ENCODE peak calls at places on chromosome 7, in eight cellular contexts. Z, H, V, Y, O, R, U and X are unnamed samples.

GRCh38 chr7:30168800-30169584 is 34.2 kb downstream of the MTURN start:
- DNase-seq in Z (no peak), H (no peak), V (no peak), Y (peak), O (no peak), R (no peak), U (no peak), X (no peak)

GRCh38 chr7:27166475-27167169 is 1.3 kb upstream of the HOXA9 start:
- DNase-seq in Z (no peak), H (no peak), V (no peak), Y (no peak), O (no peak), R (no peak), U (no peak), X (no peak)

GRCh38 chr7:143882611-143883078 is 19.3 kb downstream of the TCAF1 start:
- DNase-seq in Z (peak), H (peak), V (no peak), Y (no peak), O (peak), R (peak), U (no peak), X (peak)

GRCh38 chr7:75969704-75970498 is 24.5 kb downstream of the TMEM120A start:
- DNase-seq in Z (no peak), H (no peak), V (no peak), Y (no peak), O (no peak), R (no peak), U (no peak), X (no peak)

GRCh38 chr7:46554688-46555422 is 633.8 kb upstream of the IGFBP3 start:
- DNase-seq in Z (no peak), H (no peak), V (no peak), Y (no peak), O (no peak), R (no peak), U (no peak), X (no peak)

GRCh38 chr7:134378562-134378961 is 61.8 kb upstream of the SLC35B4 start:
- DNase-seq in Z (no peak), H (no peak), V (no peak), Y (no peak), O (no peak), R (no peak), U (no peak), X (no peak)

GRCh38 chr7:149529136-149529718 is 31.6 kb upstream of the ZNF746 start:
- DNase-seq in Z (no peak), H (no peak), V (no peak), Y (no peak), O (no peak), R (no peak), U (no peak), X (no peak)

GRCh38 chr7:2993868-2994267 is 49.8 kb downstream of the CARD11 start:
- DNase-seq in Z (no peak), H (no peak), V (no peak), Y (no peak), O (no peak), R (no peak), U (no peak), X (peak)

GRCh38 chr7:17528636-17529035 is 230.2 kb downstream of the AHR start:
- DNase-seq in Z (no peak), H (no peak), V (no peak), Y (no peak), O (no peak), R (no peak), U (no peak), X (no peak)

GRCh38 chr7:158778476-158778875 is 50.8 kb downstream of the ESYT2 start:
- DNase-seq in Z (no peak), H (no peak), V (no peak), Y (peak), O (no peak), R (no peak), U (no peak), X (no peak)

GRCh38 chr7:138773817-138774216 is 24.0 kb upstream of the TMEM213 start:
- DNase-seq in Z (no peak), H (no peak), V (no peak), Y (no peak), O (no peak), R (no peak), U (no peak), X (no peak)

GRCh38 chr7:149284343-149284742 is 22.3 kb downstream of the ZNF783 start:
- DNase-seq in Z (no peak), H (no peak), V (peak), Y (no peak), O (no peak), R (no peak), U (no peak), X (no peak)

GRCh38 chr7:27200761-27201230 is 905 bp upstream of the HOXA13 start:
- DNase-seq in Z (no peak), H (peak), V (no peak), Y (no peak), O (no peak), R (no peak), U (no peak), X (peak)

GRCh38 chr7:52764502-52765169 is 270.8 kb upstream of the POM121L12 start:
- DNase-seq in Z (no peak), H (no peak), V (no peak), Y (no peak), O (peak), R (no peak), U (no peak), X (no peak)

GRCh38 chr7:102264367-102264891 is 22.2 kb upstream of the SH2B2 start:
- DNase-seq in Z (no peak), H (no peak), V (no peak), Y (peak), O (no peak), R (no peak), U (no peak), X (no peak)

GRCh38 chr7:41431671-41432070 is 271.2 kb downstream of the INHBA start:
- DNase-seq in Z (no peak), H (no peak), V (no peak), Y (no peak), O (no peak), R (no peak), U (no peak), X (no peak)

GRCh38 chr7:93194368-93194767 is 31.9 kb downstream of the HEPACAM2 start:
- DNase-seq in Z (no peak), H (no peak), V (no peak), Y (peak), O (no peak), R (no peak), U (no peak), X (no peak)

GRCh38 chr7:42414961-42415505 is 178.0 kb upstream of the GLI3 start:
- DNase-seq in Z (no peak), H (no peak), V (no peak), Y (peak), O (no peak), R (no peak), U (no peak), X (no peak)

GRCh38 chr7:26085771-26086170 is 66.2 kb upstream of the NFE2L3 start:
- DNase-seq in Z (no peak), H (no peak), V (no peak), Y (no peak), O (no peak), R (no peak), U (no peak), X (no peak)

GRCh38 chr7:137342751-137343482 is 616 bp downstream of the PTN start:
- DNase-seq in Z (no peak), H (no peak), V (no peak), Y (no peak), O (no peak), R (no peak), U (no peak), X (peak)

GRCh38 chr7:132742152-132742551 is 165.9 kb upstream of the PLXNA4 start:
- DNase-seq in Z (no peak), H (no peak), V (no peak), Y (peak), O (no peak), R (no peak), U (no peak), X (no peak)

GRCh38 chr7:28409716-28410627 is 2.3 kb upstream of the CREB5 start:
- DNase-seq in Z (no peak), H (no peak), V (no peak), Y (no peak), O (peak), R (no peak), U (no peak), X (peak)

GRCh38 chr7:2771274-2771711 is 72.8 kb downstream of the GNA12 start:
- DNase-seq in Z (no peak), H (peak), V (no peak), Y (no peak), O (no peak), R (no peak), U (no peak), X (peak)

GRCh38 chr7:116574025-116574822 is 49.4 kb downstream of the CAV1 start:
- DNase-seq in Z (no peak), H (no peak), V (no peak), Y (no peak), O (no peak), R (no peak), U (no peak), X (no peak)

GRCh38 chr7:45658716-45659495 is 84.7 kb downstream of the ADCY1 start:
- DNase-seq in Z (no peak), H (no peak), V (no peak), Y (no peak), O (no peak), R (no peak), U (no peak), X (no peak)